ENCODE peak calls at places on chromosomes 7 and 10, in five cellular contexts. R, N, T, Z and V are unnamed samples. For H3K4me1, the result is how much of the 10 kb centered on the place peaks cover.

GRCh38 chr10:99965700-99966099 is 44.0 kb downstream of the DNMBP start:
- DNase-seq in T (no peak), N (no peak), Z (no peak), R (peak), V (no peak)

GRCh38 chr10:122257041-122257440 is 14.1 kb upstream of the BTBD16 start:
- DNase-seq in T (no peak), Z (no peak), R (no peak), N (no peak), V (no peak)

GRCh38 chr7:15832996-15833395 is 146.5 kb upstream of the MEOX2 start:
- DNase-seq in R (peak), T (no peak), N (no peak), Z (peak), V (no peak)

GRCh38 chr7:138979988-138980574 is 1.1 kb downstream of the KIAA1549 start:
- DNase-seq in T (no peak), N (no peak), R (peak), Z (no peak), V (no peak)

GRCh38 chr10:26799342-26799741 is 61.4 kb downstream of the ABI1 start:
- DNase-seq in T (no peak), N (no peak), R (no peak), Z (no peak), V (no peak)

GRCh38 chr7:64314493-64315020 is 796 bp downstream of the ZNF736 start:
- DNase-seq in Z (peak), R (no peak), N (no peak), T (peak), V (no peak)

GRCh38 chr7:140656548-140657515 is 15.9 kb upstream of the ADCK2 start:
- DNase-seq in T (no peak), N (no peak), R (peak), Z (no peak), V (no peak)

GRCh38 chr10:131882151-131882550 is 18.7 kb upstream of the PPP2R2D start:
- DNase-seq in Z (no peak), R (no peak), N (no peak), T (no peak), V (no peak)

GRCh38 chr10:113997428-113997827 is 46.2 kb upstream of the ADRB1 start:
- DNase-seq in Z (no peak), R (no peak), T (no peak), N (no peak), V (no peak)

GRCh38 chr7:8637322-8637721 is 203.9 kb downstream of the NXPH1 start:
- DNase-seq in N (no peak), Z (no peak), R (no peak), T (no peak), V (no peak)

GRCh38 chr7:22156205-22156604 is 200.7 kb downstream of the RAPGEF5 start:
- DNase-seq in T (peak), N (no peak), Z (no peak), R (peak), V (no peak)

GRCh38 chr10:59287587-59287986 is 74.8 kb downstream of the FAM13C start:
- DNase-seq in T (no peak), R (no peak), Z (no peak), N (no peak), V (no peak)

GRCh38 chr7:2944729-2945128 is 98.9 kb downstream of the CARD11 start:
- DNase-seq in Z (no peak), R (no peak), N (no peak), T (no peak), V (peak)

GRCh38 chr10:35467186-35467585 is 130.9 kb downstream of the CCNY start:
- DNase-seq in T (no peak), Z (no peak), N (no peak), R (no peak), V (no peak)
- H3K4me1 ChIP-seq in T (under half), Z (under half), N (under half), R (half or more), V (under half)

DNA sequence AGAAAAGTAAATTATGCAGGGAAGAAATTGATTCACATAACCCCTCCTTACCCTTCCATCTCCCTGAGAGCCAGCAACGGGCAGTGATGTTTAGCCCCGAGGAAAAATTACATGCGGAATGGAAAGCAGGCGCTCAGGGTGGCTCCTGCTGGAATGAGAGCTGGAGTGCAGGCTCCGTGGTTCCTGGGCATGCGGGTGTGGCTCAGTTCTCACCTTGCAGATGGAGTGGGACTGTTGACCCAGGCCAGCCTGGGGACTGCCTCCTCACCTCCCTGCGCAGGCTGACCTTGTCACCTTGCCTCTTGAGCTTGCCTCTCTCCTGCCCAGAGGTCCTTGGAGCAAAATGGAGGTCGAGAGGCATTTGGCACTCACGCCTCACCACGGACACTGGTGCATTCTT is 83.3 kb upstream of the PPIF start:
- DNase-seq in N (no peak), Z (no peak), R (no peak), T (no peak), V (no peak)
- H3K4me1 ChIP-seq in N (under half), Z (under half), R (under half), T (under half), V (under half)

GRCh38 chr7:135254-135653 is 57.1 kb upstream of the FAM20C start:
- DNase-seq in R (no peak), T (no peak), Z (no peak), N (no peak), V (no peak)
- H3K4me1 ChIP-seq in R (under half), T (under half), Z (under half), N (under half), V (under half)

DNA sequence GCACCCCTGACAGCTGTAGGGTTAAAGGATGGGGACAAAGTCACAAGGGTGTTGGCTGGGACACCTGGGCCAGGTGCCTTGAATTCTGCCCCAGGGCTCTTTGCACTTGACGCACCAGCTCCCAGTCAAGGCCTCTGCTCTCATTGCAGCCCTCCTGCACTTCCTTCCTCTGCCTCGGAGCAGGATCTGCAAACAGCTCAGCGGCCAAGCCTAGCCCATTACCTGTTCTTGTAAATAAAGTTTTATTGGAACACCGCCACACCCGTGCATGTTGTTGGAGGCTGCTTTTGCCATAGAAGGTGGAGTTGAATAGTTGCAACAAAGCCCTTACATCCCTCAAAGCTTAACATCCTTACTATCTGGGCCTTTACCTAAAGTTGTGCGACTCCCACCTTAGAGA is 483.8 kb upstream of the FOXK1 start:
- DNase-seq in T (no peak), Z (no peak), R (no peak), N (no peak), V (no peak)
- H3K4me1 ChIP-seq in T (under half), Z (under half), R (under half), N (under half), V (under half)

GRCh38 chr10:43140414-43140813 is 2.2 kb downstream of the CSGALNACT2 start:
- DNase-seq in N (no peak), R (peak), Z (no peak), T (no peak), V (no peak)
- H3K4me1 ChIP-seq in N (under half), R (under half), Z (under half), T (under half), V (under half)

DNA sequence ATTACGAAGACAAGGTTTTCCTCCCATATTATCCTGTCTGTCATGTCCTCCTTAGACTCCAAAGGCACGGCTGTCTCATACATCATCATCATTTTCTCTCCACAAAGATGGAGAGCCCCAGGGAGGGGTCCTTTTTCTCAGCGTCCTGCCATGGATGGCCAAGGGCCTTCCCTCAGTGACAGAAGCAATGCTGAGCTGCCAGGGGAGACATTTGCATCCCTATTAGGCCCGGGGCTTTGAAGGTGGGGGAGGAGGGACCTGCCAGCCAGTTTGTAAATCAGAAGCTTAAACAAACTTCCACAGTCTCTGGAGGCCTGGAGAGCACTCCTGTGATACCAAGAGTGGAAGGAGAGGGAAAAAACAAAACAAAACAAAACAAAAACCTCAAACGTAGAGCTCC is 112.4 kb upstream of the ADO start:
- DNase-seq in R (no peak), Z (no peak), N (peak), T (no peak), V (no peak)
- H3K4me1 ChIP-seq in R (under half), Z (under half), N (under half), T (under half), V (under half)

DNA sequence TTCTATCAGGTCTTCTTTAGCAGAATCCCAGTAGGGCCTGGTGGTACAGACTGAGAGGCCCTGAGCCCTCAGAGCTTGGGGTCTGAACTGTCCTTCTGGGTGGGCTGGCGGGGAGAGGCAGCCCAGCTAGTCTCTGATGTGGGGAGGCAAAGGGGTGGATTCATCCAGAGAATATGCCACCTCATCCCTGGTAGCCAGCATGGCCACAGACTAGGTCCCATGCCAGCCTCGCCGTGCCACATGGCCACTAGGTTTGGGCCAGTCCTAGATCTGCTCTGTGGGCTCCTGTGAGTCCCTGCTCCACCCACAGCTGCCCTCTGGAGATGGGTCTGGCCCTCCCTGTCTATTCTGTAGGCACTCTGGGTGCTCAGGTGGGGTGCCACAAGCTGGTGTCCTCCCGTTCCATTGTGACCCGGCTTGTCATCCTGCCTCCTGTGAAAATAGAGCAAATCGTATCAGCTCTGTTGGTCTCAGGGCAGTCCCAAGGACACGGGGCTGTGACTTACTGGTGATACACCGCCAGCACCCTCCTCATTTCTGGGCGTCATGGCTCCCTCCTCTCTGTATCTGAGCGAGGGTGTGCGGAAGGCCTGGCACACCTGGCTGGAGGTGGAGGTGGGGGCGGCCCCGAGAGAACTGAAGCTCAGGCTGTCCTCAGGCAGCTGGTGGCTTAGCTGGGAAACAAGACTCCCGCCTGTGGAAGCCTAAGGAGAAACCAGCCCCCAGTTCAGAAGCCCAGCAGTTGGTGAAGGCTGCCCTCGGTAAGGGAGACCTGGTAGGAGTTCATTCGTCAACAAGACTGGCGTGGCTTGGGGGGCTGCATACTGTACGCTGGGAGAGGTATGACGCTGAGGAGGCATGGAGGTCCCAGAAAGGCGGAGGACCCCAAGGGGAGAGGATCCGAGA is 33.3 kb downstream of the UNC5B start:
- DNase-seq in T (no peak), Z (no peak), R (no peak), N (no peak), V (no peak)
- H3K4me1 ChIP-seq in T (under half), Z (under half), R (half or more), N (under half), V (under half)

GRCh38 chr10:126533644-126534043 is 136.8 kb downstream of the C10orf90 start:
- DNase-seq in T (no peak), Z (no peak), N (no peak), R (no peak), V (no peak)
- H3K4me1 ChIP-seq in T (under half), Z (under half), N (under half), R (under half), V (under half)

DNA sequence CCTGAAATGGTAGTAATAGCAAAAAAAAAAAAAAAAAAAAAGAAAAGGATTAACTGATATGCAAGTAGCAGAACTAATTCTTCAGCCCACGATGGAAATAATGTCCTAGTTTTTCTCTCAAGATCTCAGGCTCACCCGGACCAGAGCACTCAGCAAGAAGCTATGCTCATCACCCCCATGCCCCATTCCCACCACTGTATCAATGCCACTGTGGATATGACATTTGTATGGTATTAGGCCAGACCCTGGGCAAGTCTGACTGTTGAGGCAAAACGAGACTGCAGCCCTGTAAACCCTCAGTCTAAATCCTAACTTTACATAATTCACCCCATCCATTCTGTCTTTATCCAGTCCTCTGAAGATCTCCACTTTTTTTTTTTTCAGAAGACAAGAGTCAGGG is 186.1 kb upstream of the KLF14 start:
- DNase-seq in T (no peak), R (no peak), Z (no peak), N (no peak), V (no peak)
- H3K4me1 ChIP-seq in T (under half), R (under half), Z (under half), N (under half), V (under half)